ENCODE peak calls at places on chromosome 2, in four cellular contexts. E, N, T and W are unnamed samples.

GRCh38 chr2:74450570-74451190 is 4.2 kb upstream of the INO80B start:
- DNase-seq in E (no peak), N (no peak), T (no peak), W (no peak)

GRCh38 chr2:60351321-60351720 is 202.1 kb downstream of the BCL11A start:
- DNase-seq in E (no peak), N (no peak), T (no peak), W (no peak)

GRCh38 chr2:167489307-167489706 is 601.0 kb downstream of the XIRP2 start:
- DNase-seq in E (no peak), N (no peak), T (no peak), W (no peak)

GRCh38 chr2:174124171-174124570 is 124.2 kb downstream of the OLA1 start:
- DNase-seq in E (no peak), N (no peak), T (no peak), W (no peak)

GRCh38 chr2:215698566-215698965 is 262.7 kb upstream of the FN1 start:
- DNase-seq in E (no peak), N (no peak), T (peak; percentile 100), W (no peak)

GRCh38 chr2:196131384-196131861 is 40.0 kb downstream of the STK17B start:
- DNase-seq in E (no peak), N (no peak), T (peak; percentile 25), W (no peak)

GRCh38 chr2:468631-469310 is 180.9 kb upstream of the ALKAL2 start:
- DNase-seq in E (no peak), N (no peak), T (no peak), W (no peak)

GRCh38 chr2:101692766-101693165 is 4.7 kb upstream of the MAP4K4 start:
- DNase-seq in E (no peak), N (no peak), T (peak; percentile 72), W (no peak)

GRCh38 chr2:8116661-8117060 is 565.2 kb upstream of the ID2 start:
- DNase-seq in E (no peak), N (no peak), T (no peak), W (no peak)

GRCh38 chr2:118772487-118773200 is 74.8 kb downstream of the EN1 start:
- DNase-seq in E (no peak), N (no peak), T (no peak), W (no peak)

GRCh38 chr2:159030674-159031380 is 62.4 kb downstream of the TANC1 start:
- DNase-seq in E (peak; percentile 75), N (no peak), T (peak; percentile 90), W (peak; percentile 16)

GRCh38 chr2:221444106-221444505 is 128.0 kb downstream of the EPHA4 start:
- DNase-seq in E (no peak), N (no peak), T (peak; percentile 92), W (no peak)

GRCh38 chr2:239913632-239914417 is 111.3 kb downstream of the NDUFA10 start:
- DNase-seq in E (peak; percentile 51), N (peak; percentile 66), T (no peak), W (no peak)

GRCh38 chr2:226721541-226721940 is 78.1 kb downstream of the IRS1 start:
- DNase-seq in E (no peak), N (peak; percentile 86), T (no peak), W (no peak)

GRCh38 chr2:18848641-18849040 is 259.3 kb upstream of the NT5C1B start:
- DNase-seq in E (no peak), N (no peak), T (no peak), W (no peak)

GRCh38 chr2:238510911-238511613 is 84.3 kb downstream of the ASB1 start:
- DNase-seq in E (peak; percentile 51), N (no peak), T (no peak), W (no peak)

GRCh38 chr2:52594036-52594435 is 1173.6 kb upstream of the CHAC2 start:
- DNase-seq in E (no peak), N (no peak), T (peak; percentile 44), W (no peak)

GRCh38 chr2:65691816-65692215 is 259.4 kb upstream of the SPRED2 start:
- DNase-seq in E (no peak), N (no peak), T (no peak), W (no peak)

GRCh38 chr2:73821669-73822068 is 7.1 kb upstream of the STAMBP start:
- DNase-seq in E (no peak), N (no peak), T (no peak), W (no peak)

GRCh38 chr2:177758591-177759371 is 313.8 kb downstream of the PDE11A start:
- DNase-seq in E (no peak), N (no peak), T (peak; percentile 55), W (no peak)

GRCh38 chr2:228630786-228631185 is 449.3 kb upstream of the SPHKAP start:
- DNase-seq in E (no peak), N (no peak), T (no peak), W (no peak)

GRCh38 chr2:64422466-64422865 is 31.5 kb upstream of the LGALSL start:
- DNase-seq in E (no peak), N (no peak), T (peak; percentile 11), W (peak; percentile 20)

GRCh38 chr2:231189571-231190495 is 8.6 kb upstream of the ARMC9 start:
- DNase-seq in E (peak; percentile 94), N (peak; percentile 87), T (peak; percentile 30), W (peak; percentile 26)
- H3K4me3 ChIP-seq in E (peak overlapping the region; percentile 48), N (no peak overlapping the region), T (peak overlapping the region; percentile 17), W (no peak overlapping the region)

DNA sequence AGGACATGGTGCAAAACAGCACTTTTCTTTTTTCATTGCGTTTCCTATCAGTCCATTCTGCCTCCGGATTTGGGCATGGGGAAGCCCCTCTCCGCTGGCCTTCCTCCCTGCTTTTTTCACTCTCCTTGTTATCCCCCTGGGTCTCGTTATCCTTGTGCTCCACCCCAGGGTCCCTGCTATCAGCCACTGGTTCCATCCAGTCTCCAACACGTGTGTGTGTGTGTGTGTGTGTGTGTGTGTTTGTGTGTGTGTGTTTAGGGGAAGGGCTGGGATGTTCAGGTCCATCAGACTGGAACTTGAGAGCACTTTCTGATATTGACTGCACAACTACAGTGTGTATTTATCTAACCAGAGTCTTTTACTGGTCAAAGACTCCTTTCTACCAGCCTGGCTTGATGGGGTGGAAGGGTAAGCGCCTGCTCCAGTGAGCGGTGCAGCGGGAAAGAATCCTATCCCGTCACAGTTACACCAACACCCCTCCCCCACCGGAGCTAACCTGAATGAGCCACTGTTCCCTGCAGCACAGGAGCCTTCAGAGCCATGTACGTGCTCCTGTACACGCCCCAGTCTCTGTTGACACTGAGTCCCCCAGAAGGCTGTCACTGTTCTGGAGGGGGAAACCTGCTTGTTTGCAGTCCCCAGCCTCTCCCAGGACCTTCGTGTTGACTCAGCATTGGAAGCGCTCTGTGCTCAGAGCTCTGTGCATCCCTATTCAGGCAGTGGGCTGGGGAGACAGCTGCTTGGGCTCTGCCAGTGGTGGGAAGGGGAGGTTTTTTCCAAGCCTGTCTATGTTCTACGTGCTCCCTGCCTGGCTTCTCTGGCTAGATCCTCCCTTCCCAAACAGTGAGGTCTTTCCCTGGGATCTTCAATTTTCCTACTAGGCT is 4.6 kb downstream of the INHA start:
- DNase-seq in E (no peak), N (no peak), T (peak; percentile 6), W (peak; percentile 76)
- H3K4me3 ChIP-seq in E (no peak overlapping the region), N (no peak overlapping the region), T (no peak overlapping the region), W (no peak overlapping the region)

GRCh38 chr2:57880967-57881366 is 165.6 kb upstream of the VRK2 start:
- DNase-seq in E (no peak), N (no peak), T (no peak), W (no peak)

GRCh38 chr2:57878573-57878910 is 168.1 kb upstream of the VRK2 start:
- DNase-seq in E (no peak), N (no peak), T (no peak), W (no peak)

GRCh38 chr2:57880446-57880845 is 166.2 kb upstream of the VRK2 start:
- DNase-seq in E (no peak), N (no peak), T (no peak), W (no peak)

GRCh38 chr2:57876313-57876712 is 170.3 kb upstream of the VRK2 start:
- DNase-seq in E (no peak), N (no peak), T (no peak), W (no peak)

GRCh38 chr2:57877811-57878572 is 168.6 kb upstream of the VRK2 start:
- DNase-seq in E (no peak), N (no peak), T (peak; percentile 9), W (no peak)
- H3K4me3 ChIP-seq in E (no peak overlapping the region), N (no peak overlapping the region), T (no peak overlapping the region), W (no peak overlapping the region)

GRCh38 chr2:36696533-36696932 is at the start of gene VIT:
- DNase-seq in E (no peak), N (no peak), T (peak; percentile 39), W (no peak)
- H3K4me3 ChIP-seq in E (peak within 1 kb of the TSS; percentile 5), N (no peak within 1 kb of the TSS), T (no peak within 1 kb of the TSS), W (no peak within 1 kb of the TSS)

GRCh38 chr2:3303583-3304406 is 73.8 kb downstream of the EIPR1 start:
- DNase-seq in E (peak; percentile 84), N (peak; percentile 97), T (peak; percentile 80), W (peak; percentile 87)
- H3K4me3 ChIP-seq in E (no peak overlapping the region), N (no peak overlapping the region), T (peak overlapping the region; percentile 22), W (no peak overlapping the region)

DNA sequence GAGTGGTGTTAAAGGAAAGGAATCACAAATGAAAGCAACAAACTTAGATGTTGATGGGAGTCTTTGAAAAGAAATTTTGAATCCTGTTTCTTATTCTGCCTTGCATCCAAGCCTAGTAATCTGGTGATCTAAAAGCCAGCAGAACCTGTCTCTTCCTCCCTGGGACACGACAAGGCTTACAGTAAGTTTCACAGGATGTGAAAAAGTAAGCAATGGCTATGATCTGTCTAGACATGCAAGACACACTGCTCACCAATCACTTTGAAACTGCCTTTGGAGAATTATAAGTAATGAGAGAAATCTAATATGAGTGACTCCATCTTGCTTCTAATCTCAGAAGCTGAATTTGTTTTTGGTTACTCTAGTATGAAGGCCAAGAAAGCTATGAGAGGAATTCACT is 103.7 kb downstream of the KCNH7 start:
- DNase-seq in E (no peak), N (no peak), T (peak; percentile 2), W (no peak)
- H3K4me3 ChIP-seq in E (no peak overlapping the region), N (no peak overlapping the region), T (no peak overlapping the region), W (no peak overlapping the region)

GRCh38 chr2:27494284-27494943 is 586 bp downstream of the FNDC4 start:
- DNase-seq in E (peak; percentile 81), N (peak; percentile 87), T (peak; percentile 74), W (peak; percentile 51)

GRCh38 chr2:27496357-27497287 is at the start of gene GCKR:
- DNase-seq in E (no peak), N (peak; percentile 72), T (peak; percentile 49), W (peak; percentile 72)

GRCh38 chr2:27494944-27495554 is at the start of gene FNDC4:
- DNase-seq in E (no peak), N (peak; percentile 83), T (peak; percentile 18), W (no peak)

GRCh38 chr2:27497288-27497627 is 619 bp downstream of the GCKR start:
- DNase-seq in E (no peak), N (peak; percentile 74), T (no peak), W (no peak)

DNA sequence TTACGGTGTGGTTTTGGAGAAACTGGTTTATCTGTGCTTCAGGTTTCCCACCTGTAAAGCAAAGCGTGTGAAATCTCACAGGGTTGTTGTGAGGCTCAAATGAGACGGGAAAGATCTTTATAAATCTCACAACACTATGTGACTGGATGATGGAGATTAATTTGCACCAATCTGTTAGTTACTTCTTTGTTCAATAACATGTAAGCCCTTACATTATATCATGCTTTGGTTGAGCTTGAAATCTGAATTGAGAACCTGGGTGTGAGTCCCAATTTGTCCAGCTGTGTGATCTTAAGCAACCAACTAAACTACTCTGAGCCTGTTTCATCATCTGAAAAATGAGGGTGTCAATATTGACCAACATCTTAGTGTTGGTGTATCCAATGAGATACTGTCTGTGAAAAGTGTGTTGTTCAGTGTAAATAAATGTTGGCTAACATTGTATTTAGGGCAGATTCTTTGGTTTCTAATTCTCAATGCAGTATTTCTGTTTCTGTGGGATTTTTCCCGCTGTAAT is 741 bp upstream of the GCKR start:
- DNase-seq in E (no peak), N (no peak), T (no peak), W (no peak)
- H3K4me3 ChIP-seq in E (no peak overlapping the region), N (no peak overlapping the region), T (peak overlapping the region; percentile 80), W (no peak overlapping the region)

GRCh38 chr2:45890819-45891218 is 239.3 kb downstream of the PRKCE start:
- DNase-seq in E (no peak), N (no peak), T (no peak), W (no peak)
- H3K4me3 ChIP-seq in E (no peak overlapping the region), N (no peak overlapping the region), T (no peak overlapping the region), W (no peak overlapping the region)